ENCODE peak calls at places on chromosome 1, in nine cellular contexts. One of them, this sample, is unnamed.

GRCh38 chr1:203286161-203286984 is 18.9 kb upstream of the BTG2 start:
- DNase-seq in left colon: peak
- DNase-seq in transverse colon: peak
- DNase-seq in heart right ventricle: no peak
- DNase-seq in uterus: no peak
- DNase-seq in CD8-positive, alpha-beta memory T cell: no peak
- DNase-seq in nucleus accumbens: peak
- DNase-seq in IMR-90: no peak
- DNase-seq in AG08395: no peak
- DNase-seq in this sample: no peak

GRCh38 chr1:36760081-36760480 is 274.2 kb downstream of the GRIK3 start:
- DNase-seq in left colon: no peak
- DNase-seq in transverse colon: no peak
- DNase-seq in heart right ventricle: no peak
- DNase-seq in uterus: no peak
- DNase-seq in CD8-positive, alpha-beta memory T cell: no peak
- DNase-seq in nucleus accumbens: no peak
- DNase-seq in IMR-90: no peak
- DNase-seq in AG08395: no peak
- DNase-seq in this sample: no peak

GRCh38 chr1:84103197-84103992 is 40.7 kb upstream of the PRKACB start:
- DNase-seq in left colon: peak
- DNase-seq in transverse colon: peak
- DNase-seq in heart right ventricle: no peak
- DNase-seq in uterus: peak
- DNase-seq in CD8-positive, alpha-beta memory T cell: no peak
- DNase-seq in nucleus accumbens: peak
- DNase-seq in IMR-90: peak
- DNase-seq in AG08395: peak
- DNase-seq in this sample: peak

GRCh38 chr1:180916012-180916770 is 3.5 kb downstream of the KIAA1614 start:
- DNase-seq in left colon: no peak
- DNase-seq in transverse colon: no peak
- DNase-seq in heart right ventricle: no peak
- DNase-seq in uterus: no peak
- DNase-seq in CD8-positive, alpha-beta memory T cell: no peak
- DNase-seq in nucleus accumbens: no peak
- DNase-seq in IMR-90: no peak
- DNase-seq in AG08395: no peak
- DNase-seq in this sample: no peak

GRCh38 chr1:242197907-242198306 is 199.0 kb upstream of the MAP1LC3C start:
- DNase-seq in left colon: no peak
- DNase-seq in transverse colon: no peak
- DNase-seq in heart right ventricle: no peak
- DNase-seq in uterus: no peak
- DNase-seq in CD8-positive, alpha-beta memory T cell: no peak
- DNase-seq in nucleus accumbens: no peak
- DNase-seq in IMR-90: no peak
- DNase-seq in AG08395: no peak
- DNase-seq in this sample: no peak

GRCh38 chr1:41006942-41007865 is 14.3 kb downstream of the SLFNL1 start:
- DNase-seq in left colon: no peak
- DNase-seq in transverse colon: no peak
- DNase-seq in heart right ventricle: no peak
- DNase-seq in uterus: no peak
- DNase-seq in CD8-positive, alpha-beta memory T cell: no peak
- DNase-seq in nucleus accumbens: no peak
- DNase-seq in IMR-90: peak
- DNase-seq in AG08395: peak
- DNase-seq in this sample: no peak

GRCh38 chr1:173332026-173332425 is 124.9 kb upstream of the TNFSF4 start:
- DNase-seq in left colon: no peak
- DNase-seq in transverse colon: no peak
- DNase-seq in heart right ventricle: no peak
- DNase-seq in uterus: peak
- DNase-seq in CD8-positive, alpha-beta memory T cell: no peak
- DNase-seq in nucleus accumbens: no peak
- DNase-seq in IMR-90: peak
- DNase-seq in AG08395: peak
- DNase-seq in this sample: peak

GRCh38 chr1:45221716-45222115 is 15.3 kb upstream of the ZSWIM5 start:
- DNase-seq in left colon: no peak
- DNase-seq in transverse colon: no peak
- DNase-seq in heart right ventricle: no peak
- DNase-seq in uterus: no peak
- DNase-seq in CD8-positive, alpha-beta memory T cell: no peak
- DNase-seq in nucleus accumbens: no peak
- DNase-seq in IMR-90: no peak
- DNase-seq in AG08395: no peak
- DNase-seq in this sample: no peak

GRCh38 chr1:98674075-98674781 is 12.7 kb downstream of the SNX7 start:
- DNase-seq in left colon: no peak
- DNase-seq in transverse colon: no peak
- DNase-seq in heart right ventricle: no peak
- DNase-seq in uterus: no peak
- DNase-seq in CD8-positive, alpha-beta memory T cell: no peak
- DNase-seq in nucleus accumbens: no peak
- DNase-seq in IMR-90: peak
- DNase-seq in AG08395: peak
- DNase-seq in this sample: peak